ENCODE peak calls at places on chromosomes 7 and 10, in four cellular contexts. P is HCT116, D is HepG2, I is K562. O is an unnamed sample. For H3K4me1, the result is how much of the 10 kb centered on the place peaks cover.

GRCh38 chr7:18177815-18178660 is 150.4 kb upstream of the PRPS1L1 start:
- DNase-seq in P (no peak), D (peak), I (peak), O (peak)

GRCh38 chr7:74398426-74398825 is 55.3 kb upstream of the GTF2IRD1 start:
- DNase-seq in P (no peak), D (no peak), I (peak), O (no peak)

GRCh38 chr10:29109700-29110099 is 179.2 kb upstream of the LYZL1 start:
- DNase-seq in P (no peak), D (peak), I (no peak), O (no peak)

GRCh38 chr7:19587291-19587690 is 121.5 kb downstream of the POLR1F start:
- DNase-seq in P (no peak), D (no peak), I (no peak), O (no peak)

GRCh38 chr10:100004805-100005510 is 4.8 kb downstream of the DNMBP start:
- DNase-seq in P (no peak), D (no peak), I (no peak), O (no peak)

GRCh38 chr7:91812388-91812787 is 68.1 kb downstream of the MTERF1 start:
- DNase-seq in P (no peak), D (no peak), I (no peak), O (no peak)

GRCh38 chr7:25295404-25295803 is 67.1 kb upstream of the NPVF start:
- DNase-seq in P (no peak), D (no peak), I (no peak), O (no peak)

GRCh38 chr10:63720072-63720537 is 198.9 kb downstream of the REEP3 start:
- DNase-seq in P (peak), D (peak), I (peak), O (no peak)

GRCh38 chr10:73743327-73743904 is 756 bp upstream of the SEC24C start:
- DNase-seq in P (no peak), D (no peak), I (no peak), O (no peak)

GRCh38 chr10:124221356-124222297 is 128.2 kb upstream of the CHST15 start:
- DNase-seq in P (no peak), D (no peak), I (no peak), O (no peak)

GRCh38 chr7:377069-378040 is 87.4 kb downstream of the FOXL3 start:
- DNase-seq in P (no peak), D (no peak), I (peak), O (no peak)

GRCh38 chr7:133349101-133349500 is 96.2 kb downstream of the EXOC4 start:
- DNase-seq in P (no peak), D (no peak), I (no peak), O (no peak)
- H3K4me1 ChIP-seq in P (under half), D (under half), I (under half), O (under half)

GRCh38 chr10:3943695-3944257 is 158.8 kb upstream of the KLF6 start:
- DNase-seq in P (no peak), D (no peak), I (no peak), O (no peak)
- TF ChIP-seq CTCF in P (no peak), D (no peak), I (no peak), O (no peak)

GRCh38 chr10:5501976-5502902 is 2.9 kb upstream of the CALML5 start:
- DNase-seq in P (no peak), D (no peak), I (no peak), O (no peak)
- TF ChIP-seq TCF7L2 in P (no peak), D (no peak), I (no peak), O (no peak)

GRCh38 chr10:103766751-103767509 is 88.4 kb downstream of the SH3PXD2A start:
- DNase-seq in P (no peak), D (no peak), I (no peak), O (no peak)
- H3K4me1 ChIP-seq in P (under half), D (under half), I (under half), O (under half)

GRCh38 chr7:157432957-157433576 is 96.3 kb downstream of the DNAJB6 start:
- DNase-seq in P (no peak), D (no peak), I (peak), O (peak)
- TF ChIP-seq CTCF in P (peak), D (peak), I (peak), O (peak)

GRCh38 chr10:24953350-24954074 is 1.1 kb upstream of the PRTFDC1 start:
- DNase-seq in P (no peak), D (no peak), I (no peak), O (no peak)
- TF ChIP-seq TCF7L2 in P (no peak), D (no peak), I (no peak), O (no peak)

GRCh38 chr10:5297996-5298395 is 66.8 kb upstream of the UCN3 start:
- DNase-seq in P (no peak), D (no peak), I (no peak), O (no peak)
- H3K4me1 ChIP-seq in P (under half), D (under half), I (under half), O (under half)

DNA sequence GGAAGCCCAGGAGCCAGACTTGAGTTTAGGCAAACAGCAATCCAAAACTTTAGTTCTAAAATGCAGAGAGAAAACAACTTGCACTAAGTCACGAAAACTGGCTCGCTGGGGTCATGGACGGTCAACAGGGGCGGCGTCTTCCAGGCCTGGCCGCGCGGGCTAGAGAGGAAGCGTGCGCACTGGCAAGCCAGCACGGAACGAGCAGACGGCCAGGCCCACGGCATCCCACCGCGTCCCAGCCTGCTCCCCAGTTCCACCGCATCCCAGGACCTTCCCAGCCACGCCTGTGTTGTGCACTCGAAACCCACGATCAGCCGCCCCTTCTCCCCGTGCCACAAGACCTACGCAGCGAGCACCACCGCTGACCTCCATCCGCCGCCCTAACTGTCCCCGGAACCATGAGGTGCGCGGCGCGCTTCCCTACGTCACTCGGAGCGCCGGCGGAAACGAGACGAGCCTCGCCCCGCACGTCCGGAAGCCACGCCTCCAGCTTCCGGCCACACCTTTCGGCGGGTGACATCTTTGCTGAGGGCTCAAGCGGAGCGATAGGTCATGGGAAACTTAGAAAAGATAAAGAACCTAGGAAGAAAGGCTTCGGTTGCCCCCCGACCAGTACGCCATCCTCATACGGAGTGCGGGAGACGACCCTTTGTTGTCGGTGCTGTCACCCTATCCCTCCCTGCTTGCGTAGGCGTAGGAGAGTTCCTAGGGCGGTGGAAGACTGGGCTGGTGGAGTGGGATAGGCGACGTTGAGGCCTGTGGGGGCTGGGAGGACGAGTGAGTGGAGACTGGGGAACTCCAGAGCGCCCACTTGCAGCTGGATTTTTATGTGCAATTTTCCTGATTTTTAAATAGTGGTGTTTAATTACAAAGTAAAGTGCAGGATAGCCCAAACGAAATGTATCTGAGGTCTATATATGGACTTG is at the start of gene TBRG4:
- DNase-seq in P (peak), D (peak), I (peak), O (peak)
- TF ChIP-seq CTCF in P (peak), D (peak), I (peak), O (no peak)

GRCh38 chr7:100654908-100655831 is 1.1 kb downstream of the ACTL6B start:
- DNase-seq in P (no peak), D (no peak), I (no peak), O (no peak)
- TF ChIP-seq TCF7L2 in P (no peak), D (no peak), I (no peak), O (no peak)

GRCh38 chr7:44087914-44088838 is 5.8 kb upstream of the POLM start:
- DNase-seq in P (no peak), D (no peak), I (no peak), O (no peak)
- H3K4me1 ChIP-seq in P (under half), D (under half), I (under half), O (under half)